ENCODE peak calls at places on chromosomes 1 and 21, in six cellular contexts. B is CD8-positive, alpha-beta T cell; R is heart left ventricle; Z is hepatocyte; H is A549; C is lower lobe of right lung. J is an unnamed sample.

GRCh38 chr1:24551290-24551859 is 4.5 kb upstream of the NCMAP start:
- DNase-seq in B (no peak), H (no peak), R (no peak), Z (no peak), C (no peak), J (no peak)

GRCh38 chr1:185998391-185998790 is 264.2 kb downstream of the HMCN1 start:
- DNase-seq in B (no peak), Z (no peak), H (no peak), C (no peak), R (peak; percentile 21), J (no peak)

GRCh38 chr1:7621334-7622219 is 149.5 kb upstream of the VAMP3 start:
- DNase-seq in H (no peak), R (no peak), C (peak; percentile 20), Z (no peak), B (no peak), J (peak; percentile 91)

GRCh38 chr1:61446531-61446991 is 278.4 kb downstream of the TM2D1 start:
- DNase-seq in R (no peak), H (no peak), C (no peak), B (no peak), Z (no peak), J (no peak)

GRCh38 chr1:15799004-15799867 is 8.2 kb downstream of the UQCRHL start:
- DNase-seq in Z (peak; percentile 87), R (peak; percentile 43), B (no peak), C (peak; percentile 77), H (peak; percentile 93), J (peak; percentile 95)

GRCh38 chr1:43522776-43523480 is 7.8 kb upstream of the PTPRF start:
- DNase-seq in H (peak; percentile 97), Z (peak; percentile 90), C (no peak), R (no peak), B (no peak), J (no peak)

GRCh38 chr21:46203203-46203600 is 18.9 kb upstream of the SPATC1L start:
- DNase-seq in C (peak; percentile 4), B (no peak), Z (no peak), R (no peak), H (no peak), J (peak; percentile 16)

GRCh38 chr1:155071701-155072100 is 6.9 kb upstream of the EFNA3 start:
- DNase-seq in H (no peak), C (no peak), Z (peak; percentile 39), B (no peak), R (peak; percentile 16), J (peak; percentile 61)

GRCh38 chr1:15089244-15089992 is 64.1 kb upstream of the TMEM51 start:
- DNase-seq in R (no peak), B (no peak), C (peak; percentile 54), H (no peak), Z (peak; percentile 37), J (no peak)

GRCh38 chr1:228001738-228002535 is 4.9 kb upstream of the WNT3A start:
- DNase-seq in H (no peak), R (no peak), Z (no peak), C (no peak), B (no peak), J (no peak)

GRCh38 chr1:16236091-16236494 is 890 bp downstream of the CPLANE2 start:
- DNase-seq in C (no peak), H (peak; percentile 81), Z (no peak), R (peak; percentile 41), B (peak; percentile 71), J (no peak)

GRCh38 chr1:85041793-85042192 is 6.5 kb downstream of the MCOLN3 start:
- DNase-seq in R (no peak), Z (no peak), H (no peak), B (no peak), C (no peak), J (no peak)

GRCh38 chr1:150160964-150161626 is 11.4 kb downstream of the PLEKHO1 start:
- DNase-seq in Z (no peak), C (no peak), H (no peak), B (no peak), R (no peak), J (no peak)

GRCh38 chr1:5926686-5927435 is 65.4 kb downstream of the NPHP4 start:
- DNase-seq in R (no peak), B (no peak), Z (no peak), C (no peak), H (no peak), J (no peak)

GRCh38 chr1:12326986-12327385 is 97.2 kb downstream of the VPS13D start:
- DNase-seq in R (peak; percentile 27), Z (no peak), C (no peak), H (no peak), B (no peak), J (no peak)

GRCh38 chr1:32619701-32620485 is 30.5 kb downstream of the ZBTB8OS start:
- DNase-seq in H (no peak), R (no peak), Z (peak; percentile 22), C (no peak), B (no peak), J (no peak)

GRCh38 chr1:241219449-241219848 is 137.6 kb downstream of the RGS7 start:
- DNase-seq in B (no peak), R (no peak), Z (peak; percentile 24), H (no peak), C (no peak), J (no peak)

GRCh38 chr1:171366816-171367215 is 52.8 kb downstream of the FMO4 start:
- DNase-seq in H (no peak), R (no peak), C (no peak), Z (no peak), B (no peak), J (no peak)

GRCh38 chr1:30335389-30335996 is 387.9 kb downstream of the MATN1 start:
- DNase-seq in C (no peak), B (no peak), R (no peak), H (no peak), Z (no peak), J (no peak)

DNA sequence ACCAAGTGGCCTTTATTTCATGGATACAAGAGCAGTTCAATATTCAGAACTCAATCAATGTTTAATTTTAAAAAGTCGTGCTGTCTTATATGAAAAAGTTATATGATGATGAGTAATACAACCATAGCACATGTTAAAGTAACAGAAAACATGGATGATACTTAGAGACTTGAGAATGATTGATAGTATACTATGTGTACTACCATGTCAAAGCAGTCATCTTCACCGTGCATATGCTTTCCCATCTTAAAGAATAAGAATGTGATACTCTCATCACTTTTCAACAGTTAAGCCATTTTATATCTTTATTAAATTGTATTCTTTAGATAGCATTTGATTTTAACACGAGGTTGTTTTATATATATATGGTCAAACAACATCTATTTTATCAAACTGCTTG is 535.9 kb upstream of the ADAMTS5 start:
- DNase-seq in C (no peak), H (no peak), Z (no peak), B (no peak), R (no peak), J (no peak)
- TF ChIP-seq CTCF in C (no peak), H (no peak), Z (no peak), B (no peak), R (no peak), J (no peak)

GRCh38 chr1:160407819-160408801 is 7.7 kb downstream of the VANGL2 start:
- DNase-seq in Z (no peak), B (no peak), H (no peak), C (no peak), R (no peak), J (no peak)

GRCh38 chr1:160403244-160403643 is 2.9 kb downstream of the VANGL2 start:
- DNase-seq in Z (peak; percentile 0), B (no peak), H (no peak), C (no peak), R (no peak), J (no peak)

GRCh38 chr1:160404094-160404493 is 3.7 kb downstream of the VANGL2 start:
- DNase-seq in H (no peak), B (no peak), R (no peak), C (no peak), Z (peak; percentile 1), J (no peak)

GRCh38 chr1:160406131-160406968 is 6.0 kb downstream of the VANGL2 start:
- DNase-seq in B (no peak), C (no peak), H (no peak), Z (no peak), R (no peak), J (no peak)

GRCh38 chr1:160405331-160405877 is 5.0 kb downstream of the VANGL2 start:
- DNase-seq in R (no peak), B (no peak), Z (peak; percentile 2), H (no peak), C (no peak), J (no peak)
- H3K4me1 ChIP-seq in R (peaks cover 8% of the 10 kb centered on the region), B (peaks cover 8% of the 10 kb centered on the region), Z (peaks cover 32% of the 10 kb centered on the region), H (peaks cover 23% of the 10 kb centered on the region), C (peaks cover 4% of the 10 kb centered on the region), J (peaks cover 14% of the 10 kb centered on the region)

GRCh38 chr1:148310807-148311206 is 158.7 kb upstream of the NBPF11 start:
- DNase-seq in C (no peak), R (no peak), B (no peak), H (no peak), Z (no peak), J (no peak)
- H3K27ac ChIP-seq in C (no peak overlapping the region), R (no peak overlapping the region), B (no peak overlapping the region), H (no peak overlapping the region), Z (no peak overlapping the region), J (no peak overlapping the region)

GRCh38 chr21:18840239-18840638 is 436.7 kb upstream of the TMPRSS15 start:
- DNase-seq in Z (peak; percentile 10), B (no peak), C (no peak), R (no peak), H (no peak), J (no peak)
- TF ChIP-seq CTCF in Z (no peak), B (no peak), C (no peak), R (no peak), H (no peak), J (no peak)

GRCh38 chr1:3456964-3457909 is 2.8 kb downstream of the ARHGEF16 start:
- DNase-seq in R (no peak), B (no peak), Z (no peak), H (no peak), C (no peak), J (peak; percentile 75)

GRCh38 chr1:3459051-3459908 is 4.8 kb downstream of the ARHGEF16 start:
- DNase-seq in H (no peak), Z (no peak), C (no peak), R (no peak), B (no peak), J (peak; percentile 83)

GRCh38 chr1:3459940-3460652 is 5.6 kb downstream of the ARHGEF16 start:
- DNase-seq in H (no peak), R (no peak), Z (peak; percentile 86), B (no peak), C (no peak), J (peak; percentile 88)

GRCh38 chr1:3456449-3456963 is 2.0 kb downstream of the ARHGEF16 start:
- DNase-seq in R (no peak), Z (no peak), B (no peak), C (no peak), H (no peak), J (no peak)

GRCh38 chr1:3457910-3458621 is 3.6 kb downstream of the ARHGEF16 start:
- DNase-seq in B (no peak), Z (no peak), C (no peak), H (no peak), R (no peak), J (peak; percentile 79)
- H3K4me1 ChIP-seq in B (peaks cover 11% of the 10 kb centered on the region), Z (peaks cover 53% of the 10 kb centered on the region), C (peaks cover 19% of the 10 kb centered on the region), H (peaks cover 12% of the 10 kb centered on the region), R (peaks cover 14% of the 10 kb centered on the region), J (peaks cover 56% of the 10 kb centered on the region)

J was measured in kidney.